ENCODE peak calls at places on chromosome 19, in nine cellular contexts. One of them, this sample, is unnamed.

GRCh38 chr19:408441-409005 is 424 bp downstream of the C2CD4C start:
- DNase-seq in aorta: peak
- DNase-seq in DMS53: no peak
- DNase-seq in hepatic stellate cell: no peak
- DNase-seq in thoracic aorta: no peak
- DNase-seq in stimulated activated CD4-positive, alpha-beta T cell treated with anti-CD3 and anti-CD28 coated beads, Interleukin-1b, Interleukin-23, amount 100 ng/mL, for 24 hours: no peak
- DNase-seq in WERI-Rb-1: peak
- DNase-seq in osteocyte: no peak
- DNase-seq in cardiac muscle cell: peak
- DNase-seq in this sample: no peak

GRCh38 chr19:6186435-6186834 is 51.0 kb downstream of the ACSBG2 start:
- DNase-seq in aorta: no peak
- DNase-seq in DMS53: no peak
- DNase-seq in hepatic stellate cell: no peak
- DNase-seq in thoracic aorta: no peak
- DNase-seq in stimulated activated CD4-positive, alpha-beta T cell treated with anti-CD3 and anti-CD28 coated beads, Interleukin-1b, Interleukin-23, amount 100 ng/mL, for 24 hours: no peak
- DNase-seq in WERI-Rb-1: no peak
- DNase-seq in osteocyte: no peak
- DNase-seq in cardiac muscle cell: no peak
- DNase-seq in this sample: no peak

GRCh38 chr19:33260628-33261418 is 35.2 kb upstream of the SLC7A10 start:
- DNase-seq in aorta: peak
- DNase-seq in DMS53: no peak
- DNase-seq in hepatic stellate cell: no peak
- DNase-seq in thoracic aorta: no peak
- DNase-seq in stimulated activated CD4-positive, alpha-beta T cell treated with anti-CD3 and anti-CD28 coated beads, Interleukin-1b, Interleukin-23, amount 100 ng/mL, for 24 hours: no peak
- DNase-seq in WERI-Rb-1: no peak
- DNase-seq in osteocyte: no peak
- DNase-seq in cardiac muscle cell: no peak
- DNase-seq in this sample: no peak

GRCh38 chr19:4083677-4084546 is 17.2 kb upstream of the ZBTB7A start:
- DNase-seq in aorta: no peak
- DNase-seq in DMS53: peak
- DNase-seq in hepatic stellate cell: no peak
- DNase-seq in thoracic aorta: no peak
- DNase-seq in stimulated activated CD4-positive, alpha-beta T cell treated with anti-CD3 and anti-CD28 coated beads, Interleukin-1b, Interleukin-23, amount 100 ng/mL, for 24 hours: no peak
- DNase-seq in WERI-Rb-1: no peak
- DNase-seq in osteocyte: no peak
- DNase-seq in cardiac muscle cell: no peak
- DNase-seq in this sample: no peak

GRCh38 chr19:41356984-41357739 is 3.4 kb upstream of the TGFB1 start:
- DNase-seq in aorta: no peak
- DNase-seq in DMS53: no peak
- DNase-seq in hepatic stellate cell: no peak
- DNase-seq in thoracic aorta: no peak
- DNase-seq in stimulated activated CD4-positive, alpha-beta T cell treated with anti-CD3 and anti-CD28 coated beads, Interleukin-1b, Interleukin-23, amount 100 ng/mL, for 24 hours: no peak
- DNase-seq in WERI-Rb-1: no peak
- DNase-seq in osteocyte: no peak
- DNase-seq in cardiac muscle cell: no peak
- DNase-seq in this sample: peak

GRCh38 chr19:8241646-8242045 is 32.5 kb downstream of the CERS4 start:
- DNase-seq in aorta: no peak
- DNase-seq in DMS53: no peak
- DNase-seq in hepatic stellate cell: no peak
- DNase-seq in thoracic aorta: no peak
- DNase-seq in stimulated activated CD4-positive, alpha-beta T cell treated with anti-CD3 and anti-CD28 coated beads, Interleukin-1b, Interleukin-23, amount 100 ng/mL, for 24 hours: no peak
- DNase-seq in WERI-Rb-1: no peak
- DNase-seq in osteocyte: no peak
- DNase-seq in cardiac muscle cell: no peak
- DNase-seq in this sample: no peak

GRCh38 chr19:18205180-18205915 is 1.5 kb upstream of the RAB3A start:
- DNase-seq in aorta: peak
- DNase-seq in DMS53: peak
- DNase-seq in hepatic stellate cell: peak
- DNase-seq in thoracic aorta: peak
- DNase-seq in stimulated activated CD4-positive, alpha-beta T cell treated with anti-CD3 and anti-CD28 coated beads, Interleukin-1b, Interleukin-23, amount 100 ng/mL, for 24 hours: no peak
- DNase-seq in WERI-Rb-1: peak
- DNase-seq in osteocyte: no peak
- DNase-seq in cardiac muscle cell: peak
- DNase-seq in this sample: peak

GRCh38 chr19:1591421-1592022 is 1.1 kb downstream of the MBD3 start:
- DNase-seq in aorta: no peak
- DNase-seq in DMS53: peak
- DNase-seq in hepatic stellate cell: no peak
- DNase-seq in thoracic aorta: no peak
- DNase-seq in stimulated activated CD4-positive, alpha-beta T cell treated with anti-CD3 and anti-CD28 coated beads, Interleukin-1b, Interleukin-23, amount 100 ng/mL, for 24 hours: no peak
- DNase-seq in WERI-Rb-1: no peak
- DNase-seq in osteocyte: no peak
- DNase-seq in cardiac muscle cell: peak
- DNase-seq in this sample: no peak

GRCh38 chr19:3981736-3982681 is 3.3 kb downstream of the EEF2 start:
- DNase-seq in aorta: peak
- DNase-seq in DMS53: no peak
- DNase-seq in hepatic stellate cell: no peak
- DNase-seq in thoracic aorta: no peak
- DNase-seq in stimulated activated CD4-positive, alpha-beta T cell treated with anti-CD3 and anti-CD28 coated beads, Interleukin-1b, Interleukin-23, amount 100 ng/mL, for 24 hours: no peak
- DNase-seq in WERI-Rb-1: no peak
- DNase-seq in osteocyte: no peak
- DNase-seq in cardiac muscle cell: no peak
- DNase-seq in this sample: no peak

GRCh38 chr19:35162471-35163326 is 8.2 kb downstream of the FXYD5 start:
- DNase-seq in aorta: no peak
- DNase-seq in DMS53: no peak
- DNase-seq in hepatic stellate cell: no peak
- DNase-seq in thoracic aorta: no peak
- DNase-seq in stimulated activated CD4-positive, alpha-beta T cell treated with anti-CD3 and anti-CD28 coated beads, Interleukin-1b, Interleukin-23, amount 100 ng/mL, for 24 hours: no peak
- DNase-seq in WERI-Rb-1: no peak
- DNase-seq in osteocyte: no peak
- DNase-seq in cardiac muscle cell: no peak
- DNase-seq in this sample: no peak

GRCh38 chr19:45514376-45515051 is 7.2 kb downstream of the VASP start:
- DNase-seq in aorta: no peak
- DNase-seq in DMS53: no peak
- DNase-seq in hepatic stellate cell: no peak
- DNase-seq in thoracic aorta: no peak
- DNase-seq in stimulated activated CD4-positive, alpha-beta T cell treated with anti-CD3 and anti-CD28 coated beads, Interleukin-1b, Interleukin-23, amount 100 ng/mL, for 24 hours: no peak
- DNase-seq in WERI-Rb-1: no peak
- DNase-seq in osteocyte: no peak
- DNase-seq in cardiac muscle cell: no peak
- DNase-seq in this sample: no peak

GRCh38 chr19:38046254-38047047 is 139.4 kb downstream of the SIPA1L3 start:
- DNase-seq in aorta: no peak
- DNase-seq in DMS53: no peak
- DNase-seq in hepatic stellate cell: no peak
- DNase-seq in thoracic aorta: no peak
- DNase-seq in stimulated activated CD4-positive, alpha-beta T cell treated with anti-CD3 and anti-CD28 coated beads, Interleukin-1b, Interleukin-23, amount 100 ng/mL, for 24 hours: no peak
- DNase-seq in WERI-Rb-1: no peak
- DNase-seq in osteocyte: no peak
- DNase-seq in cardiac muscle cell: no peak
- DNase-seq in this sample: no peak

GRCh38 chr19:13705928-13706447 is 58.3 kb upstream of the MRI1 start:
- DNase-seq in aorta: no peak
- DNase-seq in DMS53: no peak
- DNase-seq in hepatic stellate cell: no peak
- DNase-seq in thoracic aorta: no peak
- DNase-seq in stimulated activated CD4-positive, alpha-beta T cell treated with anti-CD3 and anti-CD28 coated beads, Interleukin-1b, Interleukin-23, amount 100 ng/mL, for 24 hours: no peak
- DNase-seq in WERI-Rb-1: no peak
- DNase-seq in osteocyte: no peak
- DNase-seq in cardiac muscle cell: no peak
- DNase-seq in this sample: no peak

GRCh38 chr19:4679416-4679815 is 9.3 kb upstream of the MYDGF start:
- DNase-seq in aorta: no peak
- DNase-seq in DMS53: no peak
- DNase-seq in hepatic stellate cell: no peak
- DNase-seq in thoracic aorta: no peak
- DNase-seq in stimulated activated CD4-positive, alpha-beta T cell treated with anti-CD3 and anti-CD28 coated beads, Interleukin-1b, Interleukin-23, amount 100 ng/mL, for 24 hours: no peak
- DNase-seq in WERI-Rb-1: no peak
- DNase-seq in osteocyte: no peak
- DNase-seq in cardiac muscle cell: no peak
- DNase-seq in this sample: no peak

GRCh38 chr19:41691268-41691970 is 3.3 kb upstream of the CEACAM7 start:
- DNase-seq in aorta: no peak
- DNase-seq in DMS53: peak
- DNase-seq in hepatic stellate cell: no peak
- DNase-seq in thoracic aorta: no peak
- DNase-seq in stimulated activated CD4-positive, alpha-beta T cell treated with anti-CD3 and anti-CD28 coated beads, Interleukin-1b, Interleukin-23, amount 100 ng/mL, for 24 hours: no peak
- DNase-seq in WERI-Rb-1: peak
- DNase-seq in osteocyte: no peak
- DNase-seq in cardiac muscle cell: no peak
- DNase-seq in this sample: peak

GRCh38 chr19:44703336-44704078 is 4.6 kb downstream of the CEACAM16 start:
- DNase-seq in aorta: no peak
- DNase-seq in DMS53: no peak
- DNase-seq in hepatic stellate cell: no peak
- DNase-seq in thoracic aorta: no peak
- DNase-seq in stimulated activated CD4-positive, alpha-beta T cell treated with anti-CD3 and anti-CD28 coated beads, Interleukin-1b, Interleukin-23, amount 100 ng/mL, for 24 hours: no peak
- DNase-seq in WERI-Rb-1: no peak
- DNase-seq in osteocyte: no peak
- DNase-seq in cardiac muscle cell: no peak
- DNase-seq in this sample: no peak

This sample was measured in naive thymus-derived CD4-positive, alpha-beta T cell.